ENCODE peak calls at places on chromosomes 5 and 9, in six cellular contexts. One of them, this sample, is unnamed.

GRCh38 chr5:21181726-21182125 is 1193.7 kb upstream of the CDH18 start:
- DNase-seq in sigmoid colon: no peak
- DNase-seq in uterus: no peak
- DNase-seq in tibial nerve: no peak
- DNase-seq in HCT116: no peak
- DNase-seq in heart left ventricle: no peak
- DNase-seq in this sample: no peak

GRCh38 chr9:133448487-133448972 is 11.2 kb upstream of the CACFD1 start:
- DNase-seq in tibial nerve: no peak
- DNase-seq in uterus: no peak
- DNase-seq in heart left ventricle: no peak
- DNase-seq in sigmoid colon: no peak
- DNase-seq in HCT116: no peak
- DNase-seq in this sample: peak

GRCh38 chr9:83013261-83013610 is 49.7 kb downstream of the RASEF start:
- DNase-seq in sigmoid colon: no peak
- DNase-seq in HCT116: no peak
- DNase-seq in heart left ventricle: no peak
- DNase-seq in uterus: no peak
- DNase-seq in tibial nerve: no peak
- DNase-seq in this sample: no peak

GRCh38 chr5:142699105-142699720 is 13.3 kb upstream of the FGF1 start:
- DNase-seq in sigmoid colon: peak
- DNase-seq in HCT116: peak
- DNase-seq in heart left ventricle: peak
- DNase-seq in uterus: peak
- DNase-seq in tibial nerve: peak
- DNase-seq in this sample: peak

GRCh38 chr9:68825755-68826500 is 120.9 kb downstream of the PIP5K1B start:
- DNase-seq in heart left ventricle: no peak
- DNase-seq in HCT116: no peak
- DNase-seq in sigmoid colon: no peak
- DNase-seq in tibial nerve: no peak
- DNase-seq in uterus: no peak
- DNase-seq in this sample: no peak

GRCh38 chr5:147453901-147454814 is 55.7 kb downstream of the DPYSL3 start:
- DNase-seq in uterus: peak
- DNase-seq in sigmoid colon: peak
- DNase-seq in HCT116: peak
- DNase-seq in heart left ventricle: peak
- DNase-seq in tibial nerve: peak
- DNase-seq in this sample: peak

GRCh38 chr5:143527808-143528207 is 124.3 kb upstream of the NR3C1 start:
- DNase-seq in heart left ventricle: no peak
- DNase-seq in HCT116: no peak
- DNase-seq in tibial nerve: no peak
- DNase-seq in uterus: no peak
- DNase-seq in sigmoid colon: no peak
- DNase-seq in this sample: no peak

GRCh38 chr9:125190371-125190801 is 783 bp upstream of the PPP6C start:
- DNase-seq in HCT116: no peak
- DNase-seq in uterus: no peak
- DNase-seq in sigmoid colon: no peak
- DNase-seq in tibial nerve: no peak
- DNase-seq in heart left ventricle: no peak
- DNase-seq in this sample: no peak

GRCh38 chr5:172107606-172108005 is 80.4 kb downstream of the STK10 start:
- DNase-seq in HCT116: no peak
- DNase-seq in heart left ventricle: no peak
- DNase-seq in sigmoid colon: no peak
- DNase-seq in tibial nerve: no peak
- DNase-seq in uterus: no peak
- DNase-seq in this sample: no peak

GRCh38 chr5:62790348-62790747 is 211.7 kb downstream of the LRRC70 start:
- DNase-seq in tibial nerve: no peak
- DNase-seq in HCT116: no peak
- DNase-seq in uterus: no peak
- DNase-seq in heart left ventricle: no peak
- DNase-seq in sigmoid colon: no peak
- DNase-seq in this sample: peak

GRCh38 chr5:16312786-16313185 is 133.2 kb upstream of the MARCHF11 start:
- DNase-seq in uterus: no peak
- DNase-seq in sigmoid colon: no peak
- DNase-seq in HCT116: no peak
- DNase-seq in heart left ventricle: no peak
- DNase-seq in tibial nerve: no peak
- DNase-seq in this sample: no peak

GRCh38 chr9:91354846-91355245 is 6.9 kb downstream of the AUH start:
- DNase-seq in HCT116: no peak
- DNase-seq in uterus: no peak
- DNase-seq in sigmoid colon: no peak
- DNase-seq in heart left ventricle: no peak
- DNase-seq in tibial nerve: no peak
- DNase-seq in this sample: no peak

GRCh38 chr5:154055225-154055624 is 16.5 kb downstream of the MFAP3 start:
- DNase-seq in uterus: no peak
- DNase-seq in sigmoid colon: no peak
- DNase-seq in tibial nerve: no peak
- DNase-seq in HCT116: no peak
- DNase-seq in heart left ventricle: no peak
- DNase-seq in this sample: no peak

GRCh38 chr5:124651663-124652513 is 94.6 kb downstream of the ZNF608 start:
- DNase-seq in tibial nerve: peak
- DNase-seq in sigmoid colon: peak
- DNase-seq in heart left ventricle: peak
- DNase-seq in uterus: peak
- DNase-seq in HCT116: no peak
- DNase-seq in this sample: peak

GRCh38 chr9:34513567-34514214 is 9.1 kb downstream of the ENHO start:
- DNase-seq in heart left ventricle: no peak
- DNase-seq in uterus: no peak
- DNase-seq in tibial nerve: no peak
- DNase-seq in HCT116: no peak
- DNase-seq in sigmoid colon: peak
- DNase-seq in this sample: no peak

GRCh38 chr5:159874308-159874707 is 42.0 kb upstream of the ADRA1B start:
- DNase-seq in uterus: no peak
- DNase-seq in heart left ventricle: no peak
- DNase-seq in sigmoid colon: no peak
- DNase-seq in HCT116: no peak
- DNase-seq in tibial nerve: no peak
- DNase-seq in this sample: no peak

GRCh38 chr9:134171316-134172197 is 7.2 kb upstream of the RNU6ATAC start:
- DNase-seq in HCT116: no peak
- DNase-seq in sigmoid colon: peak
- DNase-seq in uterus: no peak
- DNase-seq in tibial nerve: peak
- DNase-seq in heart left ventricle: no peak
- DNase-seq in this sample: no peak

GRCh38 chr5:80128129-80128528 is 93.0 kb downstream of the THBS4 start:
- DNase-seq in uterus: no peak
- DNase-seq in tibial nerve: no peak
- DNase-seq in heart left ventricle: no peak
- DNase-seq in sigmoid colon: no peak
- DNase-seq in HCT116: no peak
- DNase-seq in this sample: no peak

GRCh38 chr5:39394946-39395345 is 29.8 kb downstream of the DAB2 start:
- DNase-seq in heart left ventricle: no peak
- DNase-seq in uterus: no peak
- DNase-seq in sigmoid colon: no peak
- DNase-seq in HCT116: no peak
- DNase-seq in tibial nerve: no peak
- DNase-seq in this sample: no peak

DNA sequence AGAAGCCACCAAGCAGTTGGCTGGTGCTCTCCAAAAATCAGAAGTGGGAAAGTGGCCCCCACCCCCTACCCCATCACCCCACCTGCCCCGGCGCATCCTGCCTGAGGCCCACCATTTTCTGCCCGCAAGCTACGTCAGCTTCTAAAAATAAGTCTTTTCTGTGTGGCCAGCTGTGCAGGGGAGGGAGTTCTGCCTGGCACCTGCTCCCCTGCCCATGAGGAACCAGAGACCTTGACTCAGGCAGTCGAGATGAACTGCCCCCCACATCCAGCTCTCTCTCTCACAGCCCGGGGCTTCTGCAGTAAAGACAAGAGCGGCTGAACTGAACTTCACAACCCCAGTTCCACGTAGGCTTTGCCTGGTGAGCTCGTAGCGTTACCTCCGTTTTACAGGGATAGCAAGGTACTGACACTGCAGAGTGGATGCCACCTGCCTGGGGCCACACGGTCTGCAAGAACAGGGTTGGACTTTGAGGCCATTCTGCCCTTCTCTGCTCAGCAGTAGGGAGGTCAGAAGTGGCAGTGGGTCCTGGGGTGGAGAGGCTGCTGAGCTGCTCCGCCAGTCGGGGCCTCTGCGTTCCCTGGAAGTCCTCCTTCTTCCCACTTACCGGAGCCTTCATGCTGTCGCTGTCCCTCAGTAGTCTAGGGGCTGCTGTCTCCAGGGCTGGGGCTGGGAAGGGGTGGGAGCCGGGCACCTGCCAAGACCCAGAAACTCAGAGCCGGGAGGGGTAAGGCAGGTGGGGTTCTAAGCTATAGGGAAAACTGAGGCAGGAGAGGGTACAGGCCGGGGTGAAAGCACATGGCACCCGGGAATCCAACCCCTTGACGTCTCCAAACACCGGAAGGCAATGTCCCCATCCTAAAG is 808 bp downstream of the ST6GALNAC4 start:
- DNase-seq in uterus: no peak
- DNase-seq in tibial nerve: no peak
- DNase-seq in heart left ventricle: no peak
- DNase-seq in HCT116: no peak
- DNase-seq in sigmoid colon: no peak
- DNase-seq in this sample: no peak
- TF ChIP-seq POLR2A in uterus: no peak
- TF ChIP-seq POLR2A in tibial nerve: no peak
- TF ChIP-seq POLR2A in heart left ventricle: no peak
- TF ChIP-seq POLR2A in HCT116: no peak
- TF ChIP-seq POLR2A in sigmoid colon: no peak
- TF ChIP-seq POLR2A in this sample: no peak

GRCh38 chr9:136008693-136008997 is 47.5 kb upstream of the UBAC1 start:
- DNase-seq in HCT116: no peak
- DNase-seq in uterus: no peak
- DNase-seq in heart left ventricle: no peak
- DNase-seq in tibial nerve: no peak
- DNase-seq in sigmoid colon: no peak
- DNase-seq in this sample: no peak

GRCh38 chr9:136010176-136010575 is 49.0 kb upstream of the UBAC1 start:
- DNase-seq in sigmoid colon: no peak
- DNase-seq in heart left ventricle: no peak
- DNase-seq in HCT116: no peak
- DNase-seq in tibial nerve: no peak
- DNase-seq in uterus: no peak
- DNase-seq in this sample: no peak

GRCh38 chr9:136010615-136011341 is 49.6 kb upstream of the UBAC1 start:
- DNase-seq in uterus: no peak
- DNase-seq in heart left ventricle: peak
- DNase-seq in sigmoid colon: peak
- DNase-seq in tibial nerve: no peak
- DNase-seq in HCT116: no peak
- DNase-seq in this sample: peak

GRCh38 chr9:136007906-136008692 is 46.9 kb upstream of the UBAC1 start:
- DNase-seq in heart left ventricle: no peak
- DNase-seq in sigmoid colon: no peak
- DNase-seq in uterus: no peak
- DNase-seq in tibial nerve: no peak
- DNase-seq in HCT116: peak
- DNase-seq in this sample: no peak

DNA sequence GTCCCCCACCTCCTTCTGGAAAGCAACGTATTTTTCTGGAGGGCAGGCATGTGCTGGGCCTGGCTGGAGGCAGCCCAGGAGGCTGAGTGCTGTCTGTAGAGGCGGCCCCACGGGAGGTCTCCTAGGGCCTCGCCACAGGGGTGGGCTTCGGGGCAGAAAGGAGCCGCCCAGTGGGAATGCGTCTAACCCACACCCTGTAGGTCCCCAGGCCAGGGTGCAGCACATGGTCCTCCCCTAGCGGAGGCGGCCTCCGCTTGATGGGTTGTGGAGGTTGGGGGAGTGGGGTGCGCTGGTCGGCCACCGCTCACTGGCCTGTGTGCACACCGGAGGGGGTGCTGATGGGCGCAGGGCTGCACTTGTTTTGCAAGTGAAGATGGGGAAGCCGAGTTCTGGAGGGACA is 48.3 kb upstream of the UBAC1 start:
- DNase-seq in sigmoid colon: no peak
- DNase-seq in heart left ventricle: no peak
- DNase-seq in tibial nerve: no peak
- DNase-seq in HCT116: no peak
- DNase-seq in uterus: no peak
- DNase-seq in this sample: no peak
- H3K27ac ChIP-seq in sigmoid colon: no peak
- H3K27ac ChIP-seq in heart left ventricle: no peak
- H3K27ac ChIP-seq in tibial nerve: peak
- H3K27ac ChIP-seq in HCT116: no peak
- H3K27ac ChIP-seq in uterus: peak
- H3K27ac ChIP-seq in this sample: no peak

DNA sequence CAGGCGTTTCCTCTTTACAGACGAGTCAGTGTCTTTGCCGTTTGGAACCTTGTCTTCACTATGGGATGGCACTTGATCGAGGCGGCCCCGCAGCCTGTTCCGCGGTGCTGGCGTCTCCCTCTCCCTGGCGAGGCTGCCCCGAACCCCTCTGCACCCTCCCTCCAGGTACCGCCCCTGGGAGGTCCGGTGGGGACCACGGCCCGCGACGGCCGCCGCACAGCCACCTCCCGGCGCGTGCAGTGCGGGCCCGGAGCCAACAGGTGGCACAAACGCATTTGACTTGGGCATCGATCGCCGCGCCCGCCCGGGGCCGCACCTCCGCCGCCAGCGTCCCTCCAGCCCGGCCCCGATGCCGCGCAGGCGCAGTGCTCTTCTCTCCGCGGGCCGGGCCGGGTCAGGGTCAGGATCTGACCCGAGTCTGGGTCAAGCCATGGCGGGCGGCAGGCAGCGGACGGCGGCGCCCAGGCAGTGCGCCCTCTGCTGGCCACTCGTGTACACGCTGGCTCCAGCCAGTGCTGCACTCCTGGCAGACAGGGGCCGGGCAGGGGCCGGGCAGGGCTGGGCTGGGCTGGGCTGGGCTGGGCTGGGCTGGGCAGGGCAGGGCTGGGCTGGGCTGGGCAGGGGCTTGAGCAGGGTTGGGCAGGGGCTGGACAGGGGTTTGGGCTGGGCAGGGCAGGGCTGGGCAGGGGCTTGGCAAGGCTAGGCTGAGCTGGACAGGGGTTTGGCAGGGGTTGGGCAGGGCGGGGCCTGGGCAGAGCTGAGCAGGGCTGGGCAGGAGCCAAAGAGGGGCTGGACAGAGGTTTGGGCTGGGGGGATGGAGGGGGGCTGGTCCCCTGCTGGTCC is 155.8 kb upstream of the IRX4 start:
- DNase-seq in uterus: peak
- DNase-seq in heart left ventricle: peak
- DNase-seq in sigmoid colon: no peak
- DNase-seq in tibial nerve: no peak
- DNase-seq in HCT116: peak
- DNase-seq in this sample: peak
- H3K4me3 ChIP-seq in uterus: no peak
- H3K4me3 ChIP-seq in heart left ventricle: peak
- H3K4me3 ChIP-seq in sigmoid colon: peak
- H3K4me3 ChIP-seq in tibial nerve: peak
- H3K4me3 ChIP-seq in HCT116: no peak
- H3K4me3 ChIP-seq in this sample: peak

DNA sequence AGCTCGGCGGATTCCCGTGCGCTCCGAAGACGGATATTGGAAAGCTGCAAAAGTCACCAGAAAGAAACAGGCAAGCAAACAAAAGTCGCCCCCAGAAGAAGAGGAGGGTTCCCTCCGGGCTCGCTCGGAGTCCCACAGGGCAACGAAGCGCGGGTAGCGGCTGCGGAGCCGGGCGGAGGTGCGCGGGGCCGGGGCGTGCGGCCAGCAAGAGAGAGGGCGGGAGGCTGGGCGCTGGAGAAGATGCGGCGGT is at the start of gene FBN2:
- DNase-seq in heart left ventricle: no peak
- DNase-seq in sigmoid colon: no peak
- DNase-seq in HCT116: no peak
- DNase-seq in tibial nerve: no peak
- DNase-seq in uterus: no peak
- DNase-seq in this sample: no peak
- TF ChIP-seq POLR2A in heart left ventricle: no peak
- TF ChIP-seq POLR2A in sigmoid colon: no peak
- TF ChIP-seq POLR2A in HCT116: no peak
- TF ChIP-seq POLR2A in tibial nerve: no peak
- TF ChIP-seq POLR2A in uterus: no peak
- TF ChIP-seq POLR2A in this sample: no peak